ENCODE peak calls at places on chromosomes 4 and X, in four cellular contexts. One of them, this sample, is unnamed.
A peak's percentile ranks its signal among the peaks of the same experiment; 100 is the strongest.

GRCh38 chrX:119574394-119575266 is at the start of gene UBE2A:
- DNase-seq in GM13977: peak; percentile 94
- DNase-seq in sigmoid colon: peak; percentile 96
- DNase-seq in fibroblast of mammary gland: peak; percentile 85
- DNase-seq in this sample: peak; percentile 92

GRCh38 chrX:150200820-150201287 is 162.3 kb upstream of the MAMLD1 start:
- DNase-seq in sigmoid colon: peak; percentile 82
- DNase-seq in GM13977: peak; percentile 63
- DNase-seq in fibroblast of mammary gland: peak; percentile 99
- DNase-seq in this sample: peak; percentile 43

GRCh38 chr4:40722576-40723161 is 27.1 kb upstream of the NSUN7 start:
- DNase-seq in GM13977: peak; percentile 32
- DNase-seq in sigmoid colon: no peak
- DNase-seq in fibroblast of mammary gland: no peak
- DNase-seq in this sample: peak; percentile 39

GRCh38 chr4:139523076-139523475 is 32.9 kb downstream of the SETD7 start:
- DNase-seq in sigmoid colon: no peak
- DNase-seq in GM13977: no peak
- DNase-seq in fibroblast of mammary gland: no peak
- DNase-seq in this sample: no peak

GRCh38 chr4:70473691-70474090 is 1.7 kb downstream of the MUC7 start:
- DNase-seq in fibroblast of mammary gland: no peak
- DNase-seq in sigmoid colon: no peak
- DNase-seq in GM13977: no peak
- DNase-seq in this sample: no peak

GRCh38 chrX:100207331-100208024 is 202.6 kb downstream of the PCDH19 start:
- DNase-seq in fibroblast of mammary gland: no peak
- DNase-seq in sigmoid colon: no peak
- DNase-seq in GM13977: no peak
- DNase-seq in this sample: no peak

GRCh38 chr4:17336524-17336941 is 175.4 kb downstream of the QDPR start:
- DNase-seq in GM13977: peak; percentile 27
- DNase-seq in fibroblast of mammary gland: no peak
- DNase-seq in sigmoid colon: peak; percentile 71
- DNase-seq in this sample: peak; percentile 17

GRCh38 chrX:131735127-131735526 is 191.3 kb downstream of the OR13H1 start:
- DNase-seq in fibroblast of mammary gland: peak; percentile 5
- DNase-seq in GM13977: no peak
- DNase-seq in sigmoid colon: no peak
- DNase-seq in this sample: no peak

GRCh38 chr4:153174821-153175567 is 29.2 kb upstream of the TRIM2 start:
- DNase-seq in fibroblast of mammary gland: no peak
- DNase-seq in GM13977: no peak
- DNase-seq in sigmoid colon: peak; percentile 28
- DNase-seq in this sample: no peak

GRCh38 chr4:122156819-122157218 is 4.7 kb downstream of the BLTP1 start:
- DNase-seq in sigmoid colon: no peak
- DNase-seq in GM13977: peak; percentile 20
- DNase-seq in fibroblast of mammary gland: no peak
- DNase-seq in this sample: no peak

GRCh38 chr4:7842384-7843279 is 97.0 kb downstream of the AFAP1 start:
- DNase-seq in GM13977: no peak
- DNase-seq in sigmoid colon: peak; percentile 90
- DNase-seq in fibroblast of mammary gland: peak; percentile 99
- DNase-seq in this sample: no peak

GRCh38 chr4:113943863-113944262 is 35.6 kb downstream of the ARSJ start:
- DNase-seq in GM13977: no peak
- DNase-seq in fibroblast of mammary gland: peak; percentile 40
- DNase-seq in sigmoid colon: no peak
- DNase-seq in this sample: no peak

GRCh38 chr4:183300070-183300469 is 20.0 kb downstream of the CLDN22 start:
- DNase-seq in fibroblast of mammary gland: peak; percentile 13
- DNase-seq in GM13977: no peak
- DNase-seq in sigmoid colon: no peak
- DNase-seq in this sample: no peak

GRCh38 chr4:93983133-93983532 is 154.6 kb downstream of the ATOH1 start:
- DNase-seq in GM13977: no peak
- DNase-seq in fibroblast of mammary gland: no peak
- DNase-seq in sigmoid colon: no peak
- DNase-seq in this sample: peak; percentile 11

GRCh38 chr4:119116925-119117900 is 18.4 kb upstream of the MYOZ2 start:
- DNase-seq in fibroblast of mammary gland: peak; percentile 76
- DNase-seq in GM13977: no peak
- DNase-seq in sigmoid colon: no peak
- DNase-seq in this sample: no peak

GRCh38 chr4:17347445-17347844 is 164.4 kb downstream of the QDPR start:
- DNase-seq in GM13977: peak; percentile 49
- DNase-seq in fibroblast of mammary gland: peak; percentile 54
- DNase-seq in sigmoid colon: no peak
- DNase-seq in this sample: peak; percentile 47

GRCh38 chr4:184868623-184869022 is 42.9 kb upstream of the ACSL1 start:
- DNase-seq in GM13977: no peak
- DNase-seq in sigmoid colon: no peak
- DNase-seq in fibroblast of mammary gland: no peak
- DNase-seq in this sample: no peak

GRCh38 chr4:176274441-176274840 is 5.4 kb upstream of the ASB5 start:
- DNase-seq in fibroblast of mammary gland: peak; percentile 84
- DNase-seq in GM13977: no peak
- DNase-seq in sigmoid colon: no peak
- DNase-seq in this sample: no peak

GRCh38 chr4:1511441-1512041 is 105.3 kb upstream of the NKX1-1 start:
- DNase-seq in sigmoid colon: no peak
- DNase-seq in GM13977: no peak
- DNase-seq in fibroblast of mammary gland: peak; percentile 63
- DNase-seq in this sample: no peak

GRCh38 chr4:5812506-5813229 is 80.2 kb downstream of the CRMP1 start:
- DNase-seq in GM13977: peak; percentile 69
- DNase-seq in sigmoid colon: peak; percentile 64
- DNase-seq in fibroblast of mammary gland: peak; percentile 84
- DNase-seq in this sample: peak; percentile 73

GRCh38 chr4:2805712-2806391 is 13.0 kb downstream of the SH3BP2 start:
- DNase-seq in sigmoid colon: no peak
- DNase-seq in GM13977: no peak
- DNase-seq in fibroblast of mammary gland: no peak
- DNase-seq in this sample: no peak

GRCh38 chr4:7234355-7235029 is 42.2 kb downstream of the SORCS2 start:
- DNase-seq in fibroblast of mammary gland: no peak
- DNase-seq in GM13977: no peak
- DNase-seq in sigmoid colon: no peak
- DNase-seq in this sample: no peak

GRCh38 chr4:88138561-88138960 is 19.9 kb downstream of the ABCG2 start:
- DNase-seq in GM13977: no peak
- DNase-seq in sigmoid colon: no peak
- DNase-seq in fibroblast of mammary gland: peak; percentile 69
- DNase-seq in this sample: no peak

GRCh38 chrX:15702488-15703371 is 35.3 kb upstream of the CA5B start:
- DNase-seq in sigmoid colon: no peak
- DNase-seq in fibroblast of mammary gland: no peak
- DNase-seq in GM13977: no peak
- DNase-seq in this sample: no peak

GRCh38 chrX:105260291-105261043 is 40.0 kb upstream of the TEX13A start:
- DNase-seq in GM13977: no peak
- DNase-seq in fibroblast of mammary gland: no peak
- DNase-seq in sigmoid colon: no peak
- DNase-seq in this sample: no peak

GRCh38 chr4:9804918-9805317 is 23.5 kb downstream of the DRD5 start:
- DNase-seq in GM13977: no peak
- DNase-seq in fibroblast of mammary gland: no peak
- DNase-seq in sigmoid colon: no peak
- DNase-seq in this sample: no peak

GRCh38 chrX:72461766-72462165 is 110.9 kb downstream of the HDAC8 start:
- DNase-seq in fibroblast of mammary gland: peak; percentile 53
- DNase-seq in GM13977: no peak
- DNase-seq in sigmoid colon: no peak
- DNase-seq in this sample: no peak

GRCh38 chr4:95426455-95426854 is 122.3 kb downstream of the UNC5C start:
- DNase-seq in sigmoid colon: no peak
- DNase-seq in GM13977: no peak
- DNase-seq in fibroblast of mammary gland: no peak
- DNase-seq in this sample: no peak

GRCh38 chrX:10190367-10190766 is 33.6 kb downstream of the CLCN4 start:
- DNase-seq in fibroblast of mammary gland: peak; percentile 79
- DNase-seq in sigmoid colon: no peak
- DNase-seq in GM13977: peak; percentile 49
- DNase-seq in this sample: peak; percentile 18

GRCh38 chr4:8013976-8014726 is 74.5 kb upstream of the AFAP1 start:
- DNase-seq in fibroblast of mammary gland: no peak
- DNase-seq in GM13977: no peak
- DNase-seq in sigmoid colon: no peak
- DNase-seq in this sample: no peak

GRCh38 chr4:74262522-74262921 is 45.7 kb upstream of the EPGN start:
- DNase-seq in fibroblast of mammary gland: no peak
- DNase-seq in sigmoid colon: no peak
- DNase-seq in GM13977: no peak
- DNase-seq in this sample: no peak

DNA sequence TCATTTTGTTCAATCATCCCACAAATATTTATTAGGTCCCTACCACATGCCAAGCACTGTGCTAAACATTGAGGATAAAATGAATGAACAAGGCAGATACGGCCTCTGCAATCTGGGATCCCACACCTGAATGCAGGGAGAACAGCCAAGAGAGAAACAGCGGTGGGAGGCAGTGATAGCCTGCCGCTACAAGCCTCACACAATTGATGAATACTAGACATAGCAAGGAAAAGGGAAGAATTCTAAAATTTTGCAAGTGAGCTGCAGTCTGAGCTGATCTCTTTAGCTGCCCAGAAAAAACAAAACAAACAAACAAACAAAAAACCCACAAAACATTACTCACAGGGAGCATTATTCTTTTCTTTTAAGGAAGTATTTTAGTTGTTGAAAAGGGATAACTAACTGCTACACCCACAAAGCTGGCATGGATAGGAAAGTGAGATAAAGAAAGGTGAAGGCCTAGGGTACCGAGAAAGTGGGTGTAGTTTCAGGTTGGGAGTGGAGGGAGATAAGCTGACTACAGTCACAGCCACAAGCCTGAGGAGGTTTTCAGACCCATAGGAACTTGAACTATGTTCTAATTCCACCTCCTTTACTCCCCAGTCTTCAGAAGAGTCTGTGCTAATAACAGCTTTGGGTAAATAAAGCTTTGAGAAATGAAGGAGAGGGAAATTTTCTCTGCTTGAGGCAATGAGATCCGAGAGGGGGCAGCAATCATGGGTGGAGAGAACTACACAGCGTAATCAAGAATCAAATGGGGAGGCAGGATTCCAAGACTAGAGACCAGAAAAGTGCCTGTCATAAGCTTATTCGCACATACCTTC is 85.4 kb downstream of the SH3RF1 start:
- DNase-seq in fibroblast of mammary gland: no peak
- DNase-seq in sigmoid colon: no peak
- DNase-seq in GM13977: no peak
- DNase-seq in this sample: no peak
- TF ChIP-seq CTCF in fibroblast of mammary gland: no peak
- TF ChIP-seq CTCF in sigmoid colon: no peak
- TF ChIP-seq CTCF in GM13977: no peak
- TF ChIP-seq CTCF in this sample: no peak

GRCh38 chrX:140508958-140509357 is 4.1 kb upstream of the SOX3 start:
- DNase-seq in fibroblast of mammary gland: no peak
- DNase-seq in sigmoid colon: no peak
- DNase-seq in GM13977: no peak
- DNase-seq in this sample: no peak

GRCh38 chrX:140505421-140506337 is 810 bp upstream of the SOX3 start:
- DNase-seq in sigmoid colon: no peak
- DNase-seq in fibroblast of mammary gland: no peak
- DNase-seq in GM13977: peak; percentile 31
- DNase-seq in this sample: no peak

GRCh38 chrX:140509468-140510305 is 4.8 kb upstream of the SOX3 start:
- DNase-seq in GM13977: no peak
- DNase-seq in fibroblast of mammary gland: no peak
- DNase-seq in sigmoid colon: no peak
- DNase-seq in this sample: no peak

GRCh38 chrX:140507223-140507981 is 2.5 kb upstream of the SOX3 start:
- DNase-seq in fibroblast of mammary gland: no peak
- DNase-seq in GM13977: no peak
- DNase-seq in sigmoid colon: no peak
- DNase-seq in this sample: no peak

GRCh38 chrX:140507982-140508305 is 3.1 kb upstream of the SOX3 start:
- DNase-seq in fibroblast of mammary gland: no peak
- DNase-seq in GM13977: no peak
- DNase-seq in sigmoid colon: no peak
- DNase-seq in this sample: no peak
- TF ChIP-seq CTCF in fibroblast of mammary gland: no peak
- TF ChIP-seq CTCF in GM13977: no peak
- TF ChIP-seq CTCF in sigmoid colon: no peak
- TF ChIP-seq CTCF in this sample: no peak

GRCh38 chr4:56906534-56906933 is 1.2 kb upstream of the REST start:
- DNase-seq in GM13977: no peak
- DNase-seq in fibroblast of mammary gland: no peak
- DNase-seq in sigmoid colon: no peak
- DNase-seq in this sample: no peak

GRCh38 chr4:56907489-56908205 is at the start of gene REST:
- DNase-seq in fibroblast of mammary gland: peak; percentile 42
- DNase-seq in GM13977: peak; percentile 90
- DNase-seq in sigmoid colon: peak; percentile 87
- DNase-seq in this sample: peak; percentile 89

GRCh38 chr4:56909083-56909981 is 1.6 kb downstream of the REST start:
- DNase-seq in GM13977: peak; percentile 77
- DNase-seq in sigmoid colon: peak; percentile 73
- DNase-seq in fibroblast of mammary gland: peak; percentile 49
- DNase-seq in this sample: peak; percentile 72

GRCh38 chr4:56907009-56907408 is 691 bp upstream of the REST start:
- DNase-seq in fibroblast of mammary gland: no peak
- DNase-seq in GM13977: peak; percentile 31
- DNase-seq in sigmoid colon: no peak
- DNase-seq in this sample: peak; percentile 33

GRCh38 chr4:56908206-56909082 is 744 bp downstream of the REST start:
- DNase-seq in GM13977: peak; percentile 92
- DNase-seq in sigmoid colon: peak; percentile 76
- DNase-seq in fibroblast of mammary gland: peak; percentile 49
- DNase-seq in this sample: peak; percentile 93
- TF ChIP-seq CTCF in GM13977: peak; percentile 47
- TF ChIP-seq CTCF in sigmoid colon: no peak
- TF ChIP-seq CTCF in fibroblast of mammary gland: no peak
- TF ChIP-seq CTCF in this sample: peak; percentile 18

DNA sequence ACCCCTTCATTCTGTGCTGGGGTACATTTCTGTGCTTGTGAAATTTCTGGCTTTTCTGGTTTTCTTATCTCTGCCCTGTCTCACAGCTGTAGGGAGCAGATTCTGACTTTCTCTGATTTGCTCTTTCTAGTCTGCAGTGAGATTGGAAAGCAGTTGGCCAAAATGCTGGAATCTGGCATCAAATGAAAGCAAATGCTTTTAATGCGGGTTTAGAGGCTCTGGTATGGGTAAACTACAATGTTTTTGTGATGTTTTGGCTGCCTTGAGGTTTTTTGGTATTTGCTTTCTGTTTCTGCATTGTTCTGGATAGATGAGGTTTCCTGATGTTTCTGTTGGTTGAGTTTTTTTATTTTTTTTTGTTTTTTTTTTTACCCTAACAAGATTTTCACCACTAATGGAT is 23.8 kb downstream of the SMIM20 start:
- DNase-seq in GM13977: no peak
- DNase-seq in fibroblast of mammary gland: peak; percentile 64
- DNase-seq in sigmoid colon: no peak
- DNase-seq in this sample: no peak
- TF ChIP-seq CTCF in GM13977: no peak
- TF ChIP-seq CTCF in fibroblast of mammary gland: no peak
- TF ChIP-seq CTCF in sigmoid colon: no peak
- TF ChIP-seq CTCF in this sample: no peak

GRCh38 chr4:22091351-22091731 is 142.8 kb upstream of the KCNIP4 start:
- DNase-seq in fibroblast of mammary gland: no peak
- DNase-seq in GM13977: no peak
- DNase-seq in sigmoid colon: no peak
- DNase-seq in this sample: no peak
- TF ChIP-seq CTCF in fibroblast of mammary gland: no peak
- TF ChIP-seq CTCF in GM13977: no peak
- TF ChIP-seq CTCF in sigmoid colon: no peak
- TF ChIP-seq CTCF in this sample: no peak

This sample was measured in GM20000.